ENCODE peak calls at places on chromosomes 13 and 19, in ten cellular contexts. One of them, this sample, is unnamed.

GRCh38 chr19:3057275-3057714 is 5.0 kb downstream of the TLE5 start:
- DNase-seq in NB4: no peak
- DNase-seq in IMR-90: no peak
- DNase-seq in ovary: peak; percentile 95
- DNase-seq in EH: no peak
- DNase-seq in substantia nigra: peak; percentile 57
- DNase-seq in cardiac muscle cell: no peak
- DNase-seq in K562: peak; percentile 45
- DNase-seq in Caki2: no peak
- DNase-seq in activated T-helper 1 cell treated with Interleukin-2 at 50 U/mL for 16 hours: no peak
- DNase-seq in this sample: no peak

GRCh38 chr19:40442328-40443130 is 1.6 kb downstream of the SERTAD3 start:
- DNase-seq in K562: no peak
- DNase-seq in IMR-90: no peak
- DNase-seq in substantia nigra: no peak
- DNase-seq in Caki2: no peak
- DNase-seq in activated T-helper 1 cell treated with Interleukin-2 at 50 U/mL for 16 hours: no peak
- DNase-seq in cardiac muscle cell: no peak
- DNase-seq in NB4: no peak
- DNase-seq in EH: no peak
- DNase-seq in ovary: no peak
- DNase-seq in this sample: peak; percentile 65

GRCh38 chr19:39997595-39998216 is 846 bp downstream of the ZNF546 start:
- DNase-seq in EH: peak; percentile 10
- DNase-seq in K562: no peak
- DNase-seq in NB4: no peak
- DNase-seq in ovary: no peak
- DNase-seq in activated T-helper 1 cell treated with Interleukin-2 at 50 U/mL for 16 hours: no peak
- DNase-seq in cardiac muscle cell: no peak
- DNase-seq in IMR-90: peak; percentile 55
- DNase-seq in substantia nigra: no peak
- DNase-seq in Caki2: no peak
- DNase-seq in this sample: no peak

GRCh38 chr13:50724913-50725312 is 118.6 kb downstream of the DLEU7 start:
- DNase-seq in cardiac muscle cell: no peak
- DNase-seq in Caki2: no peak
- DNase-seq in activated T-helper 1 cell treated with Interleukin-2 at 50 U/mL for 16 hours: no peak
- DNase-seq in EH: no peak
- DNase-seq in IMR-90: no peak
- DNase-seq in substantia nigra: no peak
- DNase-seq in ovary: no peak
- DNase-seq in NB4: no peak
- DNase-seq in K562: no peak
- DNase-seq in this sample: no peak

GRCh38 chr19:57712222-57712621 is 3.2 kb upstream of the ZNF154 start:
- DNase-seq in Caki2: no peak
- DNase-seq in activated T-helper 1 cell treated with Interleukin-2 at 50 U/mL for 16 hours: no peak
- DNase-seq in substantia nigra: no peak
- DNase-seq in ovary: no peak
- DNase-seq in K562: peak; percentile 31
- DNase-seq in EH: no peak
- DNase-seq in IMR-90: no peak
- DNase-seq in NB4: no peak
- DNase-seq in cardiac muscle cell: no peak
- DNase-seq in this sample: no peak

GRCh38 chr19:3365447-3366103 is 808 bp upstream of the NFIC start:
- DNase-seq in IMR-90: peak; percentile 66
- DNase-seq in K562: no peak
- DNase-seq in ovary: peak; percentile 69
- DNase-seq in NB4: peak; percentile 67
- DNase-seq in Caki2: no peak
- DNase-seq in activated T-helper 1 cell treated with Interleukin-2 at 50 U/mL for 16 hours: no peak
- DNase-seq in cardiac muscle cell: no peak
- DNase-seq in substantia nigra: no peak
- DNase-seq in EH: peak; percentile 81
- DNase-seq in this sample: no peak

GRCh38 chr19:29288276-29288675 is 75.3 kb upstream of the UQCRFS1 start:
- DNase-seq in K562: no peak
- DNase-seq in IMR-90: no peak
- DNase-seq in NB4: no peak
- DNase-seq in ovary: no peak
- DNase-seq in cardiac muscle cell: no peak
- DNase-seq in Caki2: no peak
- DNase-seq in activated T-helper 1 cell treated with Interleukin-2 at 50 U/mL for 16 hours: no peak
- DNase-seq in substantia nigra: no peak
- DNase-seq in EH: no peak
- DNase-seq in this sample: peak; percentile 6

GRCh38 chr13:57634829-57635165 is 3.3 kb downstream of the PCDH17 start:
- DNase-seq in activated T-helper 1 cell treated with Interleukin-2 at 50 U/mL for 16 hours: no peak
- DNase-seq in EH: no peak
- DNase-seq in NB4: no peak
- DNase-seq in K562: no peak
- DNase-seq in cardiac muscle cell: no peak
- DNase-seq in substantia nigra: peak; percentile 29
- DNase-seq in IMR-90: no peak
- DNase-seq in ovary: no peak
- DNase-seq in Caki2: no peak
- DNase-seq in this sample: no peak

GRCh38 chr13:89660752-89661151 is 1686.7 kb upstream of the MIR17HG start:
- DNase-seq in substantia nigra: no peak
- DNase-seq in cardiac muscle cell: no peak
- DNase-seq in NB4: no peak
- DNase-seq in ovary: no peak
- DNase-seq in IMR-90: no peak
- DNase-seq in K562: no peak
- DNase-seq in activated T-helper 1 cell treated with Interleukin-2 at 50 U/mL for 16 hours: no peak
- DNase-seq in EH: no peak
- DNase-seq in Caki2: no peak
- DNase-seq in this sample: no peak

GRCh38 chr13:32261567-32261966 is 53.6 kb downstream of the ZAR1L start:
- DNase-seq in Caki2: no peak
- DNase-seq in substantia nigra: no peak
- DNase-seq in EH: peak; percentile 90
- DNase-seq in cardiac muscle cell: peak; percentile 26
- DNase-seq in NB4: no peak
- DNase-seq in IMR-90: peak; percentile 92
- DNase-seq in K562: peak; percentile 32
- DNase-seq in activated T-helper 1 cell treated with Interleukin-2 at 50 U/mL for 16 hours: no peak
- DNase-seq in ovary: peak; percentile 69
- DNase-seq in this sample: no peak

GRCh38 chr19:30799854-30800755 is 427.9 kb downstream of the ZNF536 start:
- DNase-seq in EH: no peak
- DNase-seq in K562: peak; percentile 76
- DNase-seq in cardiac muscle cell: peak; percentile 75
- DNase-seq in activated T-helper 1 cell treated with Interleukin-2 at 50 U/mL for 16 hours: no peak
- DNase-seq in ovary: peak; percentile 46
- DNase-seq in NB4: peak; percentile 12
- DNase-seq in Caki2: peak; percentile 6
- DNase-seq in IMR-90: no peak
- DNase-seq in substantia nigra: peak; percentile 4
- DNase-seq in this sample: peak; percentile 67

GRCh38 chr19:46466536-46467199 is 4.7 kb downstream of the PNMA8A start:
- DNase-seq in activated T-helper 1 cell treated with Interleukin-2 at 50 U/mL for 16 hours: no peak
- DNase-seq in EH: peak; percentile 90
- DNase-seq in NB4: no peak
- DNase-seq in substantia nigra: no peak
- DNase-seq in IMR-90: peak; percentile 92
- DNase-seq in cardiac muscle cell: no peak
- DNase-seq in K562: no peak
- DNase-seq in ovary: peak; percentile 71
- DNase-seq in Caki2: no peak
- DNase-seq in this sample: no peak

GRCh38 chr19:54247106-54247930 is 4.7 kb upstream of the LILRA6 start:
- DNase-seq in NB4: no peak
- DNase-seq in IMR-90: no peak
- DNase-seq in cardiac muscle cell: no peak
- DNase-seq in ovary: no peak
- DNase-seq in Caki2: no peak
- DNase-seq in EH: no peak
- DNase-seq in K562: no peak
- DNase-seq in substantia nigra: no peak
- DNase-seq in activated T-helper 1 cell treated with Interleukin-2 at 50 U/mL for 16 hours: no peak
- DNase-seq in this sample: no peak

This sample was measured in activated effector memory CD4-positive, alpha-beta T cell treated with anti-CD3 and anti-CD28 coated beads, Interleukin-2, amount 50 U/mL, for 16 hours.